ENCODE peak calls at places on chromosomes 4 and X, in nine cellular contexts. R is GM10248; H is stimulated activated CD4-positive, alpha-beta T cell treated with anti-CD3 and anti-CD28 coated beads, Interleukin-15, amount 100 ng/mL, for 1 hour; Y is glutamatergic neuron; Z is H9; X is midbrain; V is KG1; G is GM04504; C is endothelial cell. L is an unnamed sample.

GRCh38 chrX:14598330-14598729 is 69.0 kb downstream of the GLRA2 start:
- DNase-seq in G (peak), C (no peak), Y (no peak), H (no peak), X (no peak), R (no peak), Z (peak), V (no peak), L (no peak)

GRCh38 chr4:106615961-106616360 is 247.4 kb upstream of the GIMD1 start:
- DNase-seq in X (no peak), H (no peak), C (no peak), Y (no peak), Z (no peak), G (no peak), V (no peak), R (no peak), L (no peak)

GRCh38 chrX:39195156-39195555 is 393.9 kb downstream of the MID1IP1 start:
- DNase-seq in V (no peak), H (no peak), Y (peak), X (no peak), Z (peak), G (no peak), R (no peak), C (no peak), L (no peak)

GRCh38 chrX:19810809-19811208 is 76.6 kb downstream of the SH3KBP1 start:
- DNase-seq in G (peak), Y (no peak), H (no peak), X (no peak), V (no peak), R (no peak), Z (no peak), C (no peak), L (no peak)

GRCh38 chr4:79247695-79248394 is 78.0 kb downstream of the NAA11 start:
- DNase-seq in X (no peak), G (no peak), Z (no peak), C (no peak), Y (no peak), R (no peak), V (no peak), H (no peak), L (no peak)

GRCh38 chr4:188023682-188024081 is 28.1 kb downstream of the ZFP42 start:
- DNase-seq in R (no peak), H (no peak), X (no peak), G (no peak), V (no peak), Z (peak), Y (no peak), C (no peak), L (no peak)

GRCh38 chr4:148068065-148068911 is 336.4 kb downstream of the ARHGAP10 start:
- DNase-seq in H (no peak), X (no peak), V (no peak), Z (peak), C (no peak), R (no peak), G (no peak), Y (no peak), L (no peak)

GRCh38 chr4:109472343-109472761 is 38.7 kb downstream of the SEC24B start:
- DNase-seq in Y (no peak), V (no peak), Z (no peak), X (no peak), G (peak), C (no peak), H (no peak), R (no peak), L (no peak)

GRCh38 chrX:53421125-53421524 is 1.3 kb downstream of the SMC1A start:
- DNase-seq in Z (no peak), Y (no peak), R (no peak), V (no peak), C (no peak), H (no peak), X (no peak), G (no peak), L (no peak)

GRCh38 chrX:119067023-119067739 is 5.6 kb upstream of the CT47C1 start:
- DNase-seq in R (peak), H (no peak), X (peak), V (no peak), C (peak), G (peak), Z (peak), Y (peak), L (peak)

GRCh38 chr4:10664408-10664807 is 20.2 kb downstream of the CLNK start:
- DNase-seq in Y (no peak), C (no peak), R (no peak), G (no peak), H (no peak), Z (no peak), X (no peak), V (peak), L (peak)

GRCh38 chr4:1713003-1713397 is 881 bp upstream of the SLBP start:
- DNase-seq in H (no peak), X (no peak), R (no peak), C (no peak), V (no peak), Z (no peak), Y (no peak), G (no peak), L (no peak)

GRCh38 chr4:20764353-20764752 is 64.1 kb downstream of the PACRGL start:
- DNase-seq in H (no peak), V (no peak), R (no peak), Y (no peak), C (no peak), Z (no peak), G (no peak), X (no peak), L (no peak)

GRCh38 chrX:70907900-70908299 is 611 bp downstream of the TEX11 start:
- DNase-seq in X (peak), V (no peak), H (no peak), C (no peak), Z (peak), Y (no peak), G (no peak), R (no peak), L (no peak)

GRCh38 chr4:114263233-114263632 is 283.8 kb upstream of the ARSJ start:
- DNase-seq in Z (no peak), H (no peak), X (no peak), G (no peak), R (no peak), C (no peak), Y (no peak), V (no peak), L (no peak)

GRCh38 chr4:116959045-116959444 is 126.3 kb downstream of the TRAM1L1 start:
- DNase-seq in Y (no peak), Z (no peak), H (no peak), X (no peak), C (no peak), G (no peak), V (no peak), R (no peak), L (no peak)

GRCh38 chr4:24734511-24734910 is 60.9 kb upstream of the SOD3 start:
- DNase-seq in Z (no peak), H (no peak), V (no peak), G (peak), C (no peak), Y (no peak), X (no peak), R (no peak), L (no peak)

GRCh38 chr4:13912436-13912835 is 284.9 kb upstream of the BOD1L1 start:
- DNase-seq in Z (no peak), C (no peak), R (no peak), H (no peak), Y (no peak), V (no peak), X (no peak), G (no peak), L (no peak)

L was measured in lower leg skin.